ENCODE peak calls at places on chromosome X, in six cellular contexts. H is activated T-cell treated with anti-CD3 and anti-CD28 coated beads, Interleukin-2, amount 50 U/mL, for 72 hours; Q is SW 1271; E is breast epithelium; V is Right ventricle myocardium superior; P is neural progenitor cell. O is an unnamed sample.

GRCh38 chrX:100829730-100830129 is 9.5 kb downstream of the CSTF2 start:
- DNase-seq in Q (no peak), V (no peak), H (peak; percentile 13), E (no peak), P (no peak), O (no peak)

GRCh38 chrX:55738969-55739368 is 21.4 kb downstream of the RRAGB start:
- DNase-seq in Q (no peak), E (no peak), P (no peak), H (no peak), V (no peak), O (no peak)

GRCh38 chrX:106899276-106899675 is 3.9 kb downstream of the RIPPLY1 start:
- DNase-seq in Q (no peak), P (no peak), V (no peak), E (no peak), H (no peak), O (no peak)

GRCh38 chrX:101485212-101486064 is at the start of gene ARMCX4:
- DNase-seq in E (peak; percentile 56), Q (no peak), H (peak; percentile 50), P (peak; percentile 82), V (peak; percentile 60), O (no peak)

GRCh38 chrX:20594985-20595384 is 328.3 kb upstream of the RPS6KA3 start:
- DNase-seq in Q (no peak), E (no peak), H (no peak), V (no peak), P (peak; percentile 38), O (no peak)

GRCh38 chrX:41137589-41137988 is 52.3 kb downstream of the USP9X start:
- DNase-seq in V (no peak), H (no peak), P (no peak), E (no peak), Q (no peak), O (no peak)

GRCh38 chrX:29530520-29530919 is 684.8 kb upstream of the MAGEB2 start:
- DNase-seq in E (no peak), H (no peak), V (no peak), Q (no peak), P (no peak), O (no peak)

GRCh38 chrX:39336709-39337294 is 535.5 kb downstream of the MID1IP1 start:
- DNase-seq in H (peak; percentile 31), E (no peak), V (no peak), P (no peak), Q (no peak), O (no peak)

GRCh38 chrX:73855546-73855945 is 292.5 kb downstream of the CHIC1 start:
- DNase-seq in P (peak; percentile 73), Q (no peak), V (peak; percentile 45), E (no peak), H (peak; percentile 41), O (no peak)

GRCh38 chrX:20514358-20514757 is 247.6 kb upstream of the RPS6KA3 start:
- DNase-seq in E (no peak), Q (peak; percentile 5), H (no peak), V (no peak), P (no peak), O (no peak)

GRCh38 chrX:32774966-32775365 is 436.4 kb downstream of the DMD start:
- DNase-seq in V (peak; percentile 6), Q (no peak), H (no peak), E (no peak), P (no peak), O (no peak)

GRCh38 chrX:131617182-131617581 is 73.3 kb downstream of the OR13H1 start:
- DNase-seq in H (no peak), E (no peak), V (no peak), P (no peak), Q (no peak), O (no peak)

GRCh38 chrX:1084689-1085088 is 127.8 kb downstream of the CRLF2 start:
- DNase-seq in E (no peak), Q (no peak), V (no peak), P (no peak), H (no peak), O (no peak)

GRCh38 chrX:50470103-50471031 is at the start of gene DGKK:
- DNase-seq in P (peak; percentile 85), H (no peak), E (no peak), V (no peak), Q (no peak), O (peak; percentile 64)

GRCh38 chrX:124211312-124211942 is 121.0 kb upstream of the TEX13D start:
- DNase-seq in V (no peak), Q (no peak), P (peak; percentile 50), H (no peak), E (no peak), O (no peak)

GRCh38 chrX:125998432-125998831 is 167.7 kb downstream of the DCAF12L2 start:
- DNase-seq in Q (no peak), H (no peak), P (peak; percentile 19), E (no peak), V (no peak), O (no peak)

GRCh38 chrX:74187211-74187610 is 116.8 kb upstream of the ZCCHC13 start:
- DNase-seq in V (no peak), Q (no peak), E (no peak), H (no peak), P (no peak), O (no peak)

GRCh38 chrX:3326721-3327120 is 19.7 kb downstream of the MXRA5 start:
- DNase-seq in H (no peak), E (no peak), V (no peak), P (no peak), Q (no peak), O (no peak)

GRCh38 chrX:137432609-137433008 is 133.3 kb upstream of the ZIC3 start:
- DNase-seq in E (no peak), P (peak; percentile 51), H (peak; percentile 11), Q (no peak), V (no peak), O (no peak)

GRCh38 chrX:40018021-40018420 is 79.7 kb downstream of the BCOR start:
- DNase-seq in H (no peak), V (no peak), E (no peak), Q (no peak), P (no peak), O (peak; percentile 21)

GRCh38 chrX:46461653-46462191 is 83.5 kb downstream of the ZNF674 start:
- DNase-seq in P (no peak), V (no peak), E (no peak), Q (no peak), H (no peak), O (no peak)

GRCh38 chrX:150845091-150845490 is 53.4 kb downstream of the CD99L2 start:
- DNase-seq in H (no peak), P (no peak), Q (no peak), E (no peak), V (no peak), O (no peak)

GRCh38 chrX:39619182-39620009 is 478.4 kb downstream of the BCOR start:
- DNase-seq in H (no peak), Q (no peak), E (no peak), V (no peak), P (no peak), O (no peak)

GRCh38 chrX:1394731-1395501 is 3.0 kb upstream of the SLC25A6 start:
- DNase-seq in E (peak; percentile 44), P (no peak), Q (no peak), V (peak; percentile 36), H (no peak), O (peak; percentile 81)

GRCh38 chrX:68995780-68996551 is 167.1 kb downstream of the EFNB1 start:
- DNase-seq in V (peak; percentile 69), H (no peak), Q (no peak), E (no peak), P (no peak), O (no peak)

GRCh38 chrX:115642304-115642703 is 81.3 kb downstream of the PLS3 start:
- DNase-seq in Q (no peak), V (no peak), P (peak; percentile 5), E (no peak), H (no peak), O (no peak)

GRCh38 chrX:103779156-103779555 is 2.5 kb downstream of the PLP1 start:
- DNase-seq in H (no peak), E (no peak), Q (no peak), P (peak; percentile 26), V (no peak), O (no peak)

GRCh38 chrX:44101300-44101699 is 128.1 kb upstream of the NDP start:
- DNase-seq in V (no peak), E (no peak), Q (no peak), P (no peak), H (no peak), O (no peak)

GRCh38 chrX:118726887-118727685 is at the start of gene IL13RA1:
- DNase-seq in H (peak; percentile 36), Q (peak; percentile 2), P (peak; percentile 96), V (peak; percentile 86), E (peak; percentile 72), O (peak; percentile 89)

GRCh38 chrX:6849711-6850415 is 297.6 kb upstream of the STS start:
- DNase-seq in P (no peak), H (no peak), V (no peak), Q (no peak), E (no peak), O (no peak)

GRCh38 chrX:133414399-133415275 is 652 bp downstream of the GPC4 start:
- DNase-seq in Q (no peak), H (no peak), E (no peak), P (peak; percentile 64), V (peak; percentile 46), O (no peak)

GRCh38 chrX:16946971-16947562 is 609 bp downstream of the REPS2 start:
- DNase-seq in Q (no peak), P (peak; percentile 21), V (peak; percentile 40), E (no peak), H (peak; percentile 4), O (peak; percentile 85)

GRCh38 chrX:153590961-153591956 is 7.7 kb downstream of the CCNQ start:
- DNase-seq in H (no peak), Q (no peak), P (no peak), E (no peak), V (no peak), O (peak; percentile 81)

GRCh38 chrX:150324035-150324728 is 38.9 kb upstream of the MAMLD1 start:
- DNase-seq in Q (peak; percentile 15), P (no peak), V (no peak), E (no peak), H (no peak), O (no peak)

GRCh38 chrX:44775726-44776125 is 68.1 kb upstream of the DUSP21 start:
- DNase-seq in E (no peak), P (no peak), V (no peak), Q (no peak), H (no peak), O (no peak)

GRCh38 chrX:24870143-24870542 is 145.6 kb downstream of the ARX start:
- DNase-seq in V (no peak), E (no peak), P (no peak), H (no peak), Q (peak; percentile 1), O (no peak)

GRCh38 chrX:118720058-118720707 is 7.2 kb upstream of the IL13RA1 start:
- DNase-seq in Q (no peak), H (no peak), V (no peak), P (no peak), E (no peak), O (no peak)